ENCODE peak calls at places on chromosomes 13 and 19, in five cellular contexts. One of them, this sample, is unnamed.
A peak's percentile ranks its signal among the peaks of the same experiment; 100 is the strongest.

GRCh38 chr13:46665630-46666482 is 112.9 kb downstream of the LRCH1 start:
- DNase-seq in body of pancreas: no peak
- DNase-seq in psoas muscle: no peak
- DNase-seq in lower lobe of right lung: no peak
- DNase-seq in DND-41: no peak
- DNase-seq in this sample: no peak

GRCh38 chr19:10965398-10965797 is 4.6 kb downstream of the SMARCA4 start:
- DNase-seq in body of pancreas: no peak
- DNase-seq in psoas muscle: no peak
- DNase-seq in lower lobe of right lung: no peak
- DNase-seq in DND-41: no peak
- DNase-seq in this sample: no peak

GRCh38 chr19:41912899-41913475 is 15.3 kb downstream of the ERFL start:
- DNase-seq in body of pancreas: no peak
- DNase-seq in psoas muscle: no peak
- DNase-seq in lower lobe of right lung: no peak
- DNase-seq in DND-41: no peak
- DNase-seq in this sample: no peak

GRCh38 chr19:51938936-51939335 is 11.7 kb downstream of the ZNF613 start:
- DNase-seq in body of pancreas: no peak
- DNase-seq in psoas muscle: no peak
- DNase-seq in lower lobe of right lung: no peak
- DNase-seq in DND-41: no peak
- DNase-seq in this sample: no peak

GRCh38 chr13:73142091-73142490 is 83.3 kb downstream of the KLF5 start:
- DNase-seq in body of pancreas: no peak
- DNase-seq in psoas muscle: no peak
- DNase-seq in lower lobe of right lung: no peak
- DNase-seq in DND-41: no peak
- DNase-seq in this sample: no peak

GRCh38 chr19:44705502-44706010 is 6.6 kb downstream of the CEACAM16 start:
- DNase-seq in body of pancreas: no peak
- DNase-seq in psoas muscle: no peak
- DNase-seq in lower lobe of right lung: no peak
- DNase-seq in DND-41: no peak
- DNase-seq in this sample: no peak

GRCh38 chr19:57786906-57787305 is 17.4 kb downstream of the ZNF586 start:
- DNase-seq in body of pancreas: no peak
- DNase-seq in psoas muscle: no peak
- DNase-seq in lower lobe of right lung: no peak
- DNase-seq in DND-41: no peak
- DNase-seq in this sample: no peak

GRCh38 chr13:47932953-47933687 is 68.0 kb downstream of the SUCLA2 start:
- DNase-seq in body of pancreas: no peak
- DNase-seq in psoas muscle: no peak
- DNase-seq in lower lobe of right lung: no peak
- DNase-seq in DND-41: no peak
- DNase-seq in this sample: no peak

GRCh38 chr19:54662730-54663129 is at the start of gene LILRB4:
- DNase-seq in body of pancreas: no peak
- DNase-seq in psoas muscle: peak; percentile 67
- DNase-seq in lower lobe of right lung: peak; percentile 75
- DNase-seq in DND-41: no peak
- DNase-seq in this sample: no peak

GRCh38 chr19:18924684-18925213 is 5.2 kb downstream of the DDX49 start:
- DNase-seq in body of pancreas: no peak
- DNase-seq in psoas muscle: no peak
- DNase-seq in lower lobe of right lung: no peak
- DNase-seq in DND-41: no peak
- DNase-seq in this sample: no peak

GRCh38 chr13:100584901-100585300 is 3.7 kb downstream of the GGACT start:
- DNase-seq in body of pancreas: no peak
- DNase-seq in psoas muscle: no peak
- DNase-seq in lower lobe of right lung: no peak
- DNase-seq in DND-41: peak; percentile 20
- DNase-seq in this sample: no peak

GRCh38 chr13:51618626-51619025 is 34.4 kb downstream of the WDFY2 start:
- DNase-seq in body of pancreas: no peak
- DNase-seq in psoas muscle: no peak
- DNase-seq in lower lobe of right lung: no peak
- DNase-seq in DND-41: no peak
- DNase-seq in this sample: no peak

GRCh38 chr13:52695856-52696255 is 43.2 kb downstream of the SUGT1 start:
- DNase-seq in body of pancreas: no peak
- DNase-seq in psoas muscle: no peak
- DNase-seq in lower lobe of right lung: no peak
- DNase-seq in DND-41: no peak
- DNase-seq in this sample: no peak

GRCh38 chr13:110251227-110251791 is 55.6 kb downstream of the COL4A1 start:
- DNase-seq in body of pancreas: no peak
- DNase-seq in psoas muscle: peak; percentile 27
- DNase-seq in lower lobe of right lung: no peak
- DNase-seq in DND-41: no peak
- DNase-seq in this sample: no peak

GRCh38 chr19:48754950-48755645 is at the start of gene FGF21:
- DNase-seq in body of pancreas: no peak
- DNase-seq in psoas muscle: peak; percentile 78
- DNase-seq in lower lobe of right lung: no peak
- DNase-seq in DND-41: no peak
- DNase-seq in this sample: no peak

GRCh38 chr19:39408392-39409206 is 2.0 kb downstream of the ZFP36 start:
- DNase-seq in body of pancreas: peak; percentile 50
- DNase-seq in psoas muscle: peak; percentile 70
- DNase-seq in lower lobe of right lung: no peak
- DNase-seq in DND-41: no peak
- DNase-seq in this sample: peak; percentile 41

GRCh38 chr19:6020166-6020967 is 42.4 kb upstream of the RANBP3 start:
- DNase-seq in body of pancreas: peak; percentile 43
- DNase-seq in psoas muscle: peak; percentile 34
- DNase-seq in lower lobe of right lung: peak; percentile 45
- DNase-seq in DND-41: no peak
- DNase-seq in this sample: no peak

GRCh38 chr19:4343845-4344713 is 717 bp downstream of the MPND start:
- DNase-seq in body of pancreas: no peak
- DNase-seq in psoas muscle: no peak
- DNase-seq in lower lobe of right lung: no peak
- DNase-seq in DND-41: peak; percentile 35
- DNase-seq in this sample: no peak

GRCh38 chr19:4347521-4347920 is 4.2 kb downstream of the MPND start:
- DNase-seq in body of pancreas: no peak
- DNase-seq in psoas muscle: no peak
- DNase-seq in lower lobe of right lung: no peak
- DNase-seq in DND-41: no peak
- DNase-seq in this sample: no peak

GRCh38 chr19:4343056-4343844 is at the start of gene MPND:
- DNase-seq in body of pancreas: peak; percentile 89
- DNase-seq in psoas muscle: peak; percentile 94
- DNase-seq in lower lobe of right lung: peak; percentile 96
- DNase-seq in DND-41: peak; percentile 94
- DNase-seq in this sample: peak; percentile 99

GRCh38 chr19:4342421-4343055 is 824 bp upstream of the MPND start:
- DNase-seq in body of pancreas: peak; percentile 93
- DNase-seq in psoas muscle: peak; percentile 97
- DNase-seq in lower lobe of right lung: peak; percentile 96
- DNase-seq in DND-41: peak; percentile 98
- DNase-seq in this sample: peak; percentile 97

DNA sequence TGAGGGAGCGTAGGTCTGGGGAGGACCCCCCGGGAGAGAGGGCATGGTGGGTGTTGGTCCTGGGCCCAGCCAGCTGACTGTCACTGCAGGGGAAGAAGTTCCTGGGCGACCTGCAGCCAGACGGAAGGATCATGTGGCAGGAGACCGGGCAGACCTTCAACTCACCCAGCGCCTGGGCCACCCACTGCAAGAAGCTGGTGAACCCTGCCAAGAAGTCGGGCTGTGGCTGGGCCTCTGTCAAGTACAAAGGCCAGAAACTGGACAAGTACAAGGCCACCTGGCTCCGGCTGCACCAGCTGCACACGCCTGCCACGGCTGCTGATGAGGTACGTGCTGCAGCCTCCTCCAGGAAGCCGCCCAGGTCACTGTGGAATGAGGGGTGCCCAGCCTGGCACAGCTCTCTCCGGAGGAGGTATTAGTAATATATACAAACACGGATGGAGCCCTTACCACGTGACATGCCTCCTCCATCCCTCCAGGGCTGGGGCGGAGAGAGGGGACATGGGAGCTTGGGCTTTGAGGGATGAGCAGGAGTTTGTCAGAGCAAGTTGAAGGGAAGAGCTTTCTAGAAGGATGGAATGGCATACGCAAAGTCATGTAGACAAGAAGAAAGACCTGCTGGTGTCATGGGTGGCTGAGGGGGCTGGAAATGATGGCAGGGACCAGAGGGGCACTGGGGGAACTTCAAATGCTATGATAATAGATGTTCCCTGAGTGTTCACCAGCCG is 2.5 kb downstream of the MPND start:
- DNase-seq in body of pancreas: peak; percentile 84
- DNase-seq in psoas muscle: no peak
- DNase-seq in lower lobe of right lung: no peak
- DNase-seq in DND-41: no peak
- DNase-seq in this sample: no peak
- H3K27me3 ChIP-seq in body of pancreas: no peaks in the 10 kb centered on the region
- H3K27me3 ChIP-seq in psoas muscle: no peaks in the 10 kb centered on the region
- H3K27me3 ChIP-seq in lower lobe of right lung: no peaks in the 10 kb centered on the region
- H3K27me3 ChIP-seq in DND-41: no peaks in the 10 kb centered on the region
- H3K27me3 ChIP-seq in this sample: no peaks in the 10 kb centered on the region

GRCh38 chr13:113768018-113768905 is 9.2 kb downstream of the TMEM255B start:
- DNase-seq in body of pancreas: no peak
- DNase-seq in psoas muscle: peak; percentile 39
- DNase-seq in lower lobe of right lung: no peak
- DNase-seq in DND-41: no peak
- DNase-seq in this sample: no peak
- H3K27me3 ChIP-seq in body of pancreas: no peaks in the 10 kb centered on the region
- H3K27me3 ChIP-seq in psoas muscle: no peaks in the 10 kb centered on the region
- H3K27me3 ChIP-seq in lower lobe of right lung: peaks cover 6% of the 10 kb centered on the region
- H3K27me3 ChIP-seq in DND-41: peaks cover 3% of the 10 kb centered on the region
- H3K27me3 ChIP-seq in this sample: no peaks in the 10 kb centered on the region

GRCh38 chr13:112067871-112068305 is 939 bp downstream of the SOX1 start:
- DNase-seq in body of pancreas: no peak
- DNase-seq in psoas muscle: no peak
- DNase-seq in lower lobe of right lung: no peak
- DNase-seq in DND-41: no peak
- DNase-seq in this sample: no peak

GRCh38 chr13:112065867-112066623 is 904 bp upstream of the SOX1 start:
- DNase-seq in body of pancreas: no peak
- DNase-seq in psoas muscle: no peak
- DNase-seq in lower lobe of right lung: no peak
- DNase-seq in DND-41: no peak
- DNase-seq in this sample: no peak

GRCh38 chr13:112065521-112065866 is 1.5 kb upstream of the SOX1 start:
- DNase-seq in body of pancreas: no peak
- DNase-seq in psoas muscle: no peak
- DNase-seq in lower lobe of right lung: no peak
- DNase-seq in DND-41: no peak
- DNase-seq in this sample: no peak

GRCh38 chr13:112067121-112067741 is at the start of gene SOX1:
- DNase-seq in body of pancreas: no peak
- DNase-seq in psoas muscle: no peak
- DNase-seq in lower lobe of right lung: no peak
- DNase-seq in DND-41: no peak
- DNase-seq in this sample: no peak

GRCh38 chr13:112066624-112067004 is 335 bp upstream of the SOX1 start:
- DNase-seq in body of pancreas: peak; percentile 24
- DNase-seq in psoas muscle: peak; percentile 74
- DNase-seq in lower lobe of right lung: peak; percentile 54
- DNase-seq in DND-41: no peak
- DNase-seq in this sample: peak; percentile 40
- H3K27me3 ChIP-seq in body of pancreas: peaks cover 31% of the 10 kb centered on the region
- H3K27me3 ChIP-seq in psoas muscle: peaks cover 28% of the 10 kb centered on the region
- H3K27me3 ChIP-seq in lower lobe of right lung: peaks cover 85% of the 10 kb centered on the region
- H3K27me3 ChIP-seq in DND-41: peaks cover 3% of the 10 kb centered on the region
- H3K27me3 ChIP-seq in this sample: peaks cover 9% of the 10 kb centered on the region

GRCh38 chr13:31749929-31750328 is 10.6 kb downstream of the RXFP2 start:
- DNase-seq in body of pancreas: no peak
- DNase-seq in psoas muscle: no peak
- DNase-seq in lower lobe of right lung: no peak
- DNase-seq in DND-41: no peak
- DNase-seq in this sample: no peak
- H3K27me3 ChIP-seq in body of pancreas: peaks cover 6% of the 10 kb centered on the region
- H3K27me3 ChIP-seq in psoas muscle: peaks cover 1% of the 10 kb centered on the region
- H3K27me3 ChIP-seq in lower lobe of right lung: no peaks in the 10 kb centered on the region
- H3K27me3 ChIP-seq in DND-41: peaks cover 5% of the 10 kb centered on the region
- H3K27me3 ChIP-seq in this sample: no peaks in the 10 kb centered on the region

GRCh38 chr13:111470933-111471332 is 150.5 kb downstream of the TEX29 start:
- DNase-seq in body of pancreas: no peak
- DNase-seq in psoas muscle: no peak
- DNase-seq in lower lobe of right lung: no peak
- DNase-seq in DND-41: no peak
- DNase-seq in this sample: no peak

GRCh38 chr13:111475488-111475887 is 155.0 kb downstream of the TEX29 start:
- DNase-seq in body of pancreas: no peak
- DNase-seq in psoas muscle: no peak
- DNase-seq in lower lobe of right lung: no peak
- DNase-seq in DND-41: no peak
- DNase-seq in this sample: no peak

GRCh38 chr13:111472083-111472482 is 151.6 kb downstream of the TEX29 start:
- DNase-seq in body of pancreas: no peak
- DNase-seq in psoas muscle: no peak
- DNase-seq in lower lobe of right lung: no peak
- DNase-seq in DND-41: no peak
- DNase-seq in this sample: no peak

GRCh38 chr13:111474136-111475002 is 153.9 kb downstream of the TEX29 start:
- DNase-seq in body of pancreas: no peak
- DNase-seq in psoas muscle: no peak
- DNase-seq in lower lobe of right lung: no peak
- DNase-seq in DND-41: no peak
- DNase-seq in this sample: peak; percentile 12

GRCh38 chr13:111472559-111473460 is 152.4 kb downstream of the TEX29 start:
- DNase-seq in body of pancreas: no peak
- DNase-seq in psoas muscle: no peak
- DNase-seq in lower lobe of right lung: no peak
- DNase-seq in DND-41: no peak
- DNase-seq in this sample: no peak
- H3K27me3 ChIP-seq in body of pancreas: no peaks in the 10 kb centered on the region
- H3K27me3 ChIP-seq in psoas muscle: peaks cover 2% of the 10 kb centered on the region
- H3K27me3 ChIP-seq in lower lobe of right lung: peaks cover 6% of the 10 kb centered on the region
- H3K27me3 ChIP-seq in DND-41: no peaks in the 10 kb centered on the region
- H3K27me3 ChIP-seq in this sample: no peaks in the 10 kb centered on the region

GRCh38 chr19:38369584-38369983 is 4.8 kb upstream of the PSMD8 start:
- DNase-seq in body of pancreas: no peak
- DNase-seq in psoas muscle: no peak
- DNase-seq in lower lobe of right lung: no peak
- DNase-seq in DND-41: no peak
- DNase-seq in this sample: no peak
- H3K27me3 ChIP-seq in body of pancreas: no peaks in the 10 kb centered on the region
- H3K27me3 ChIP-seq in psoas muscle: peaks cover 2% of the 10 kb centered on the region
- H3K27me3 ChIP-seq in lower lobe of right lung: peaks cover 4% of the 10 kb centered on the region
- H3K27me3 ChIP-seq in DND-41: no peaks in the 10 kb centered on the region
- H3K27me3 ChIP-seq in this sample: peaks cover 4% of the 10 kb centered on the region